ENCODE peak calls at places on chromosomes 1 and 21, in seven cellular contexts. Q is fibroblast of lung; L is breast epithelium; I is SJSA1; D is CD8-positive, alpha-beta T cell; E is upper lobe of left lung; K is CD8-positive, alpha-beta memory T cell. A is an unnamed sample. For H3K36me3 and H3K4me1, the result is how much of the 10 kb centered on the place peaks cover.

GRCh38 chr1:176802316-176802715 is 339.3 kb downstream of the PAPPA2 start:
- DNase-seq in D (no peak), L (no peak), Q (no peak), E (no peak), I (no peak), K (no peak), A (no peak)

GRCh38 chr1:224739303-224739996 is 123.3 kb downstream of the CNIH3 start:
- DNase-seq in Q (no peak), D (no peak), K (no peak), E (no peak), L (no peak), I (no peak), A (no peak)

GRCh38 chr1:4652631-4653327 is 1.6 kb upstream of the AJAP1 start:
- DNase-seq in Q (no peak), D (peak), E (peak), K (peak), I (no peak), L (no peak), A (peak)

GRCh38 chr1:185059950-185060571 is 14.7 kb downstream of the RNF2 start:
- DNase-seq in K (no peak), Q (no peak), L (no peak), D (no peak), E (no peak), I (no peak), A (no peak)

GRCh38 chr1:32818804-32819541 is 1.5 kb downstream of the S100PBP start:
- DNase-seq in K (no peak), D (no peak), L (no peak), I (no peak), E (no peak), Q (no peak), A (no peak)

GRCh38 chr1:198880818-198881597 is 242.2 kb downstream of the PTPRC start:
- DNase-seq in L (no peak), E (no peak), I (no peak), K (no peak), D (no peak), Q (peak), A (no peak)

GRCh38 chr1:58580186-58580585 is 3.1 kb upstream of the TACSTD2 start:
- DNase-seq in L (no peak), K (no peak), E (no peak), I (no peak), D (no peak), Q (no peak), A (no peak)

GRCh38 chr1:101482306-101482705 is 245.5 kb downstream of the S1PR1 start:
- DNase-seq in D (no peak), I (no peak), E (no peak), K (no peak), Q (no peak), L (no peak), A (no peak)

GRCh38 chr1:100734716-100735115 is 15.2 kb downstream of the VCAM1 start:
- DNase-seq in Q (peak), E (no peak), I (no peak), K (no peak), D (no peak), L (no peak), A (no peak)

GRCh38 chr1:230185076-230186001 is 118.3 kb downstream of the GALNT2 start:
- DNase-seq in I (no peak), D (no peak), L (no peak), Q (no peak), K (no peak), E (no peak), A (no peak)

GRCh38 chr1:23530750-23531651 is at the start of gene E2F2:
- DNase-seq in K (peak), D (peak), Q (peak), I (peak), E (peak), L (peak), A (peak)

GRCh38 chr1:45321444-45321843 is 5.3 kb upstream of the HPDL start:
- DNase-seq in I (no peak), E (no peak), Q (no peak), K (no peak), L (no peak), D (no peak), A (no peak)

GRCh38 chr1:173267453-173267945 is 60.4 kb upstream of the TNFSF4 start:
- DNase-seq in E (no peak), K (no peak), I (no peak), D (no peak), Q (peak), L (no peak), A (no peak)

GRCh38 chr1:17437260-17438175 is 2.0 kb downstream of the RCC2 start:
- DNase-seq in D (peak), Q (peak), L (no peak), E (peak), I (no peak), K (peak), A (peak)

GRCh38 chr1:3028531-3029282 is 7.4 kb downstream of the ACTRT2 start:
- DNase-seq in Q (no peak), D (no peak), L (no peak), I (no peak), K (no peak), E (peak), A (no peak)

GRCh38 chr1:234980224-234980656 is 148.4 kb downstream of the TOMM20 start:
- DNase-seq in D (no peak), I (no peak), L (no peak), E (no peak), K (no peak), Q (peak), A (no peak)

GRCh38 chr1:59128784-59129227 is 168.1 kb upstream of the FGGY start:
- DNase-seq in K (no peak), D (no peak), I (peak), L (no peak), Q (peak), E (no peak), A (no peak)

GRCh38 chr1:29523531-29523930 is 287.2 kb downstream of the PTPRU start:
- DNase-seq in L (no peak), Q (no peak), E (no peak), I (peak), D (no peak), K (no peak), A (no peak)

GRCh38 chr1:50699795-50700194 is 260.3 kb downstream of the FAF1 start:
- DNase-seq in D (no peak), I (no peak), L (no peak), E (no peak), K (no peak), Q (no peak), A (no peak)

GRCh38 chr1:222095606-222096475 is 354.0 kb upstream of the DUSP10 start:
- DNase-seq in E (no peak), Q (no peak), D (peak), K (peak), L (no peak), I (no peak), A (peak)

GRCh38 chr1:191498825-191499224 is 659.4 kb upstream of the RGS18 start:
- DNase-seq in D (no peak), K (no peak), L (no peak), Q (no peak), I (no peak), E (no peak), A (no peak)

GRCh38 chr1:155012052-155012546 is 9.5 kb downstream of the ZBTB7B start:
- DNase-seq in L (no peak), K (no peak), D (no peak), Q (peak), I (no peak), E (no peak), A (no peak)

GRCh38 chr1:119779869-119780356 is 11.2 kb upstream of the HMGCS2 start:
- DNase-seq in I (no peak), L (no peak), D (no peak), E (no peak), Q (no peak), K (no peak), A (no peak)

GRCh38 chr21:36175771-36176565 is 19.3 kb downstream of the DOP1B start:
- DNase-seq in D (no peak), E (no peak), Q (no peak), I (no peak), K (no peak), L (no peak), A (no peak)

GRCh38 chr1:5223266-5223665 is 568.9 kb downstream of the AJAP1 start:
- DNase-seq in D (no peak), K (no peak), E (no peak), L (no peak), I (no peak), Q (no peak), A (no peak)

GRCh38 chr1:207084701-207085180 is 3.9 kb upstream of the C4BPB start:
- DNase-seq in D (peak), I (peak), E (no peak), Q (peak), K (peak), L (peak), A (peak)

GRCh38 chr1:30966690-30967369 is 58.3 kb upstream of the SDC3 start:
- DNase-seq in Q (peak), L (no peak), E (no peak), I (peak), K (no peak), D (no peak), A (no peak)

GRCh38 chr1:38786040-38786436 is 73.5 kb downstream of the RRAGC start:
- DNase-seq in E (no peak), Q (no peak), L (no peak), I (peak), K (no peak), D (no peak), A (no peak)

GRCh38 chr1:166489670-166490436 is 323.1 kb upstream of the FAM78B start:
- DNase-seq in D (peak), E (no peak), I (no peak), Q (no peak), K (peak), L (no peak), A (peak)

GRCh38 chr1:30047576-30047975 is 675.8 kb downstream of the MATN1 start:
- DNase-seq in L (no peak), K (no peak), I (peak), D (no peak), E (no peak), Q (no peak), A (no peak)

GRCh38 chr1:40939320-40940059 is 40.0 kb upstream of the CTPS1 start:
- DNase-seq in Q (peak), D (no peak), L (no peak), K (no peak), I (no peak), E (no peak), A (no peak)

GRCh38 chr1:211630236-211631081 is 45.0 kb downstream of the NEK2 start:
- DNase-seq in Q (no peak), L (no peak), I (no peak), K (no peak), E (peak), D (no peak), A (no peak)

GRCh38 chr1:84856871-84857270 is 36.1 kb downstream of the LPAR3 start:
- DNase-seq in E (no peak), L (no peak), K (no peak), Q (no peak), D (no peak), I (no peak), A (no peak)
- H3K36me3 ChIP-seq in E (under half), L (under half), K (under half), Q (under half), D (under half), I (under half), A (under half)

GRCh38 chr1:174998569-174999215 is 1.1 kb upstream of the CACYBP start:
- DNase-seq in K (peak), L (peak), I (no peak), E (no peak), D (peak), Q (peak), A (peak)
- H3K4me1 ChIP-seq in K (under half), L (under half), I (under half), E (under half), D (under half), Q (under half), A (under half)

GRCh38 chr1:204151562-204152309 is at the start of gene ETNK2:
- DNase-seq in K (peak), D (peak), E (peak), Q (peak), L (peak), I (peak), A (peak)

GRCh38 chr1:204153667-204154066 is 1.8 kb upstream of the ETNK2 start:
- DNase-seq in L (no peak), I (no peak), D (no peak), Q (no peak), E (no peak), K (no peak), A (no peak)

GRCh38 chr1:204154525-204155255 is 2.8 kb upstream of the ETNK2 start:
- DNase-seq in L (no peak), E (peak), I (no peak), K (no peak), Q (no peak), D (no peak), A (no peak)

GRCh38 chr1:204150702-204151561 is 912 bp downstream of the ETNK2 start:
- DNase-seq in D (no peak), E (peak), L (peak), K (no peak), Q (no peak), I (no peak), A (no peak)

GRCh38 chr1:204152310-204153044 is 633 bp upstream of the ETNK2 start:
- DNase-seq in I (no peak), E (peak), D (no peak), L (peak), Q (no peak), K (no peak), A (no peak)
- H3K4me3 ChIP-seq in I (peak), E (peak), D (peak), L (peak), Q (peak), K (peak), A (peak)

GRCh38 chr1:150371110-150371509 is 7.2 kb downstream of the RPRD2 start:
- DNase-seq in E (no peak), I (no peak), D (no peak), L (no peak), Q (no peak), K (no peak), A (no peak)
- H3K36me3 ChIP-seq in E (under half), I (under half), D (under half), L (under half), Q (under half), K (under half), A (under half)

GRCh38 chr21:42425603-42425985 is 21.9 kb downstream of the UBASH3A start:
- DNase-seq in K (no peak), I (no peak), E (no peak), L (no peak), D (no peak), Q (no peak), A (no peak)

GRCh38 chr21:42424848-42425602 is 21.3 kb downstream of the UBASH3A start:
- DNase-seq in I (no peak), L (no peak), D (peak), Q (no peak), E (no peak), K (peak), A (peak)

GRCh38 chr21:42426424-42426823 is 22.7 kb downstream of the UBASH3A start:
- DNase-seq in D (no peak), E (no peak), K (no peak), Q (no peak), L (no peak), I (no peak), A (no peak)

GRCh38 chr21:42427809-42428419 is 24.2 kb downstream of the UBASH3A start:
- DNase-seq in Q (no peak), K (no peak), D (no peak), E (no peak), I (no peak), L (no peak), A (no peak)

GRCh38 chr21:42426876-42427480 is 23.3 kb downstream of the UBASH3A start:
- DNase-seq in L (no peak), K (no peak), D (no peak), I (no peak), E (no peak), Q (no peak), A (no peak)
- H3K4me1 ChIP-seq in L (under half), K (half or more), D (half or more), I (under half), E (under half), Q (under half), A (half or more)

DNA sequence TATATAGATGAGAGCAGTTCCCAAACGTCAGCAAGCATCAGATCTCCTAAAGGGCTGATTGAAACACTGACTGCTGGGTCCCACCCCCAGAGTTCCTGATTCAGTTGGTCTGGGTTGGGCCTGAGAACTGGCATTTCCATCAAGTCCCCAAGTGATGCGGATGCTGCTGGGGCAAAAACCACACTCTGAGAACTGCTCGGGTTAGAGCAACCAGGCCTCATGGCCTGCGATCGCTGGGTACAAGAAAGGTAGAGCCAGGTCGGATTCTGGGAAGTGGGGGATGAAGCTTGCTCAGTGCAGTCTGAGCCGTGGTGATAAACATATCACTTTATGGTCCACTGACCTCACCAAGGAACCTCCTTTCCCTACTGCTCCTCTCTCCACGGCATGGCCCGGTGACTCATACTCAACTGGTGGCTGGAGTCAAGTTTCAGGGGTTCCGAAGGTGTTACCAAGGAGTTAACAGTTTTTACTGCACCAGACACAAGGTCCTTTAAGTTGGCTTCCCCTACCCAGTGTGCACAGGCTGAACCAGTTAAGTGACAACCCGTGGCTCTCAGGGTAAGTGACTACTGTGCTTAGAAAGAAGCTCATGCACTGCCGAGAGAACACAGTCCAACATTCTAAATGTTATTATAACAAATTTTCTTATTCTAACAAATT is 153.5 kb downstream of the TGFBR3 start:
- DNase-seq in I (peak), L (peak), E (no peak), D (no peak), K (peak), Q (peak), A (no peak)
- H3K4me3 ChIP-seq in I (no peak), L (no peak), E (no peak), D (no peak), K (no peak), Q (no peak), A (no peak)